ENCODE peak calls at places on chromosomes 12 and 14, in ten cellular contexts. N is neural crest cell; O is colonic mucosa; D is CD8-positive, alpha-beta T cell; G is hepatocyte; I is psoas muscle; H is endothelial cell; S is Peyer's patch; R is tibial nerve; V is astrocyte. A is an unnamed sample.

GRCh38 chr14:70808402-70809237 is 693 bp downstream of the MAP3K9 start:
- DNase-seq in N (peak; percentile 35), O (peak; percentile 68), D (peak; percentile 54), G (peak; percentile 63), I (peak; percentile 57), H (peak; percentile 41), S (peak; percentile 71), R (no peak), V (no peak), A (no peak)

GRCh38 chr14:69605761-69606160 is 5.6 kb upstream of the SUSD6 start:
- DNase-seq in N (no peak), O (peak; percentile 57), D (no peak), G (no peak), I (no peak), H (no peak), S (peak; percentile 71), R (no peak), V (no peak), A (no peak)

GRCh38 chr12:2387051-2387834 is 334.5 kb downstream of the CACNA1C start:
- DNase-seq in N (no peak), O (no peak), D (no peak), G (no peak), I (no peak), H (no peak), S (no peak), R (no peak), V (peak; percentile 28), A (no peak)

GRCh38 chr12:15320881-15321280 is 1.4 kb upstream of the PTPRO start:
- DNase-seq in N (no peak), O (no peak), D (no peak), G (no peak), I (no peak), H (no peak), S (no peak), R (no peak), V (no peak), A (no peak)

GRCh38 chr12:14952295-14952995 is 9.0 kb downstream of the ARHGDIB start:
- DNase-seq in N (no peak), O (peak; percentile 30), D (peak; percentile 53), G (peak; percentile 79), I (no peak), H (no peak), S (no peak), R (no peak), V (peak; percentile 96), A (no peak)

GRCh38 chr14:67335781-67336180 is 23.8 kb downstream of the ATP6V1D start:
- DNase-seq in N (peak; percentile 12), O (no peak), D (no peak), G (peak; percentile 51), I (no peak), H (peak; percentile 18), S (no peak), R (no peak), V (no peak), A (no peak)

GRCh38 chr12:131402781-131403396 is 308.0 kb upstream of the SFSWAP start:
- DNase-seq in N (no peak), O (no peak), D (no peak), G (no peak), I (no peak), H (no peak), S (no peak), R (no peak), V (no peak), A (peak; percentile 13)

GRCh38 chr12:102118874-102119273 is 1.0 kb downstream of the NUP37 start:
- DNase-seq in N (no peak), O (no peak), D (no peak), G (no peak), I (no peak), H (no peak), S (no peak), R (no peak), V (peak; percentile 11), A (no peak)

GRCh38 chr14:74792249-74793039 is 29.3 kb downstream of the YLPM1 start:
- DNase-seq in N (no peak), O (no peak), D (no peak), G (no peak), I (no peak), H (peak; percentile 6), S (no peak), R (no peak), V (peak; percentile 14), A (no peak)

GRCh38 chr14:105498430-105499255 is 7.6 kb downstream of the TEDC1 start:
- DNase-seq in N (no peak), O (no peak), D (no peak), G (no peak), I (peak; percentile 42), H (no peak), S (no peak), R (no peak), V (no peak), A (peak; percentile 18)

GRCh38 chr14:96863986-96864330 is 66.8 kb downstream of the VRK1 start:
- DNase-seq in N (no peak), O (no peak), D (no peak), G (no peak), I (no peak), H (no peak), S (no peak), R (no peak), V (no peak), A (no peak)

GRCh38 chr12:122076743-122077495 is 1.6 kb upstream of the MLXIP start:
- DNase-seq in N (no peak), O (peak; percentile 80), D (no peak), G (no peak), I (peak; percentile 52), H (no peak), S (peak; percentile 62), R (no peak), V (no peak), A (no peak)

GRCh38 chr12:76866146-76866545 is 12.7 kb downstream of the CSRP2 start:
- DNase-seq in N (no peak), O (no peak), D (no peak), G (no peak), I (no peak), H (no peak), S (no peak), R (no peak), V (peak; percentile 52), A (no peak)

GRCh38 chr12:59689776-59690175 is 93.9 kb downstream of the SLC16A7 start:
- DNase-seq in N (no peak), O (no peak), D (no peak), G (no peak), I (no peak), H (no peak), S (no peak), R (no peak), V (peak; percentile 37), A (no peak)

GRCh38 chr14:84409435-84409834 is 1120.5 kb upstream of the FLRT2 start:
- DNase-seq in N (no peak), O (no peak), D (no peak), G (no peak), I (no peak), H (no peak), S (no peak), R (no peak), V (peak; percentile 0), A (no peak)

GRCh38 chr14:104979758-104980591 is 1.8 kb upstream of the AHNAK2 start:
- DNase-seq in N (no peak), O (peak; percentile 20), D (no peak), G (peak; percentile 39), I (peak; percentile 86), H (no peak), S (peak; percentile 55), R (no peak), V (peak; percentile 49), A (no peak)

GRCh38 chr12:117518594-117519270 is 157.3 kb upstream of the NOS1 start:
- DNase-seq in N (no peak), O (peak; percentile 58), D (no peak), G (peak; percentile 43), I (peak; percentile 75), H (no peak), S (peak; percentile 88), R (peak; percentile 20), V (peak; percentile 25), A (no peak)

DNA sequence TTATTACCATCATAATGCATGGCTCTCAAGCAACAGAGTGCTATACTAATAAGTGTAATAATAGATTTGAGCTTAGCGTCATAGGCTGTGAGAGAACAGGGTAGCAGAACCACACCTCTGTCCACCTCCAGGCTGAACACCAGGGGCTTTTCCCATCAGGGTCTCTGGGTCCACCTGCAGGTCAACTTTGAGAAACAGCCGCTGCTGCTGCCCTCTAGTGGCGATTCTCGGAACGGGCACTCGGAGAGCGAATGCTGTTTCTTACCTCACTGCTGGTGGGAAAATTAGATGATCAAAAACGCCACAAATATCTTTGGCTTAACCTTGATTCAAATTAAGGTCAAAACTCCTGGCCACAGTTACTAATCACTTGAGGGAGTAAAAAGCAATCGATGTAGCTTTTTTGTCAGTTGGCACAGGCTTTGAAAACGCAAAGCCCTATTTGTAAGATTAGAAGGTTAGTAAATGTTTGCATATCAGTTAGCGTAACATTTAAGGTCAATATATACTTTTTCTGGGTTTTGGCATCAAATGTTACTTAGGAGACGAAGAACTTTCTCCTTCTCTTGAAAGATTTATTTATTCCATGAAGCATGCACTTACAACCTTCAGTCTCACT is 127.9 kb upstream of the TMEM132D start:
- DNase-seq in N (peak; percentile 94), O (peak; percentile 53), D (peak; percentile 57), G (peak; percentile 71), I (no peak), H (peak; percentile 36), S (peak; percentile 59), R (peak; percentile 56), V (no peak), A (peak; percentile 50)
- TF ChIP-seq CTCF in N (peak; percentile 96), O (peak; percentile 91), D (peak; percentile 91), G (peak; percentile 91), I (peak; percentile 57), H (peak; percentile 67), S (peak; percentile 41), R (peak; percentile 65), V (peak; percentile 89), A (peak; percentile 87)

GRCh38 chr14:81710232-81710845 is 176.7 kb upstream of the SEL1L start:
- DNase-seq in N (peak; percentile 40), O (no peak), D (no peak), G (peak; percentile 62), I (no peak), H (peak; percentile 33), S (no peak), R (peak; percentile 33), V (no peak), A (no peak)
- TF ChIP-seq CTCF in N (peak; percentile 83), O (peak; percentile 22), D (no peak), G (peak; percentile 85), I (peak; percentile 48), H (peak; percentile 34), S (no peak), R (peak; percentile 64), V (peak; percentile 41), A (no peak)

GRCh38 chr14:29710015-29710414 is 217.6 kb downstream of the PRKD1 start:
- DNase-seq in N (no peak), O (no peak), D (no peak), G (no peak), I (no peak), H (no peak), S (no peak), R (no peak), V (no peak), A (no peak)
- TF ChIP-seq CTCF in N (no peak), O (no peak), D (no peak), G (peak; percentile 13), I (peak; percentile 12), H (no peak), S (no peak), R (peak; percentile 14), V (no peak), A (no peak)

DNA sequence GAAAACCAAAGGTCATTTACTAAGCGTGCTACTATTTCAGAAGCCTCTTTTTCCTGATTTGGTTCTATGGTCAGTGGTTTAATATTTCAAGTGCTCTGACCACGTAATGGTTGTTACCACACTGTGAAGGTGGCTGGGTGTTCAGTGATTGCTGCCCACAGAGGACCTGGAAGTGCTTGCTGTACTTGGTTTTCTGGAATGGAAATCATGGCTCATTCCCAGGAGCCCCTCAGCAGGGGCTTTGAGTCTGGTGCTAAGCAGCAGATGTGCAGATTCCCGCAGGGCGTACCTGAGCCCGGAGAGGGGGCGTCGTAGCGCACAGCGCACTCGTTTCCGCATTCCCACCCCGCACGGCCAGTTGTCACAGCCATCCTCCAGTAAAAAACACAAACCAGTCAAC is 50.5 kb downstream of the TRAF3 start:
- DNase-seq in N (no peak), O (no peak), D (no peak), G (no peak), I (no peak), H (no peak), S (no peak), R (no peak), V (peak; percentile 55), A (no peak)
- TF ChIP-seq CTCF in N (no peak), O (no peak), D (no peak), G (no peak), I (no peak), H (no peak), S (no peak), R (no peak), V (no peak), A (no peak)

A was measured in natural killer cell.